ENCODE peak calls at places on chromosomes 1 and 21, in seven cellular contexts. D is GM04504, I is endothelial cell, K is T-helper 1 cell, A is psoas muscle, H is amygdala, E is heart left ventricle. L is an unnamed sample.

GRCh38 chr21:45421846-45422775 is 17.1 kb downstream of the COL18A1 start:
- DNase-seq in H (no peak), A (peak; percentile 37), I (no peak), K (no peak), E (peak; percentile 16), D (no peak), L (no peak)

GRCh38 chr1:157485793-157486192 is 66.5 kb downstream of the FCRL5 start:
- DNase-seq in D (no peak), I (no peak), A (no peak), E (no peak), K (no peak), H (no peak), L (no peak)

GRCh38 chr1:39576016-39576657 is 453 bp downstream of the PABPC4 start:
- DNase-seq in D (no peak), K (peak; percentile 28), I (peak; percentile 24), A (peak; percentile 81), H (no peak), E (no peak), L (no peak)

GRCh38 chr1:245301921-245302320 is 147.1 kb downstream of the KIF26B start:
- DNase-seq in D (no peak), H (no peak), E (no peak), A (no peak), K (no peak), I (no peak), L (no peak)

GRCh38 chr1:96473791-96474452 is 247.7 kb upstream of the PTBP2 start:
- DNase-seq in D (no peak), H (no peak), K (no peak), A (no peak), I (no peak), E (no peak), L (no peak)

GRCh38 chr1:192575499-192576189 is at the start of gene RGS1:
- DNase-seq in I (no peak), H (no peak), D (no peak), K (peak; percentile 50), A (no peak), E (peak; percentile 21), L (no peak)

GRCh38 chr21:43315244-43316137 is 111.4 kb downstream of the SIK1 start:
- DNase-seq in E (no peak), D (no peak), K (no peak), A (peak; percentile 28), H (no peak), I (no peak), L (no peak)

GRCh38 chr21:42644223-42645208 is 8.9 kb upstream of the PDE9A start:
- DNase-seq in K (no peak), A (peak; percentile 32), E (no peak), D (no peak), I (no peak), H (no peak), L (no peak)

GRCh38 chr1:156129687-156130577 is 15.4 kb downstream of the LMNA start:
- DNase-seq in A (peak; percentile 93), D (peak; percentile 97), E (peak; percentile 83), H (peak; percentile 30), I (peak; percentile 86), K (no peak), L (peak; percentile 12)

GRCh38 chr1:44254392-44254791 is 41.1 kb downstream of the DMAP1 start:
- DNase-seq in I (no peak), E (no peak), K (no peak), H (no peak), A (no peak), D (no peak), L (no peak)

GRCh38 chr1:238196516-238196915 is 305.8 kb upstream of the ZP4 start:
- DNase-seq in D (no peak), I (no peak), K (no peak), A (no peak), H (no peak), E (no peak), L (no peak)

GRCh38 chr1:16956775-16957174 is 23.6 kb downstream of the MFAP2 start:
- DNase-seq in E (no peak), K (no peak), A (no peak), I (no peak), D (no peak), H (no peak), L (no peak)

GRCh38 chr1:221718391-221719277 is 23.3 kb downstream of the DUSP10 start:
- DNase-seq in D (peak; percentile 91), A (no peak), K (no peak), E (no peak), H (no peak), I (no peak), L (no peak)

GRCh38 chr1:226977288-226977972 is 37.3 kb downstream of the COQ8A start:
- DNase-seq in D (no peak), A (peak; percentile 64), E (no peak), H (no peak), I (no peak), K (no peak), L (no peak)

GRCh38 chr1:209156991-209157390 is 426.5 kb upstream of the CAMK1G start:
- DNase-seq in D (no peak), E (no peak), A (no peak), I (no peak), H (no peak), K (no peak), L (no peak)

GRCh38 chr1:211145944-211146343 is 12.0 kb upstream of the KCNH1 start:
- DNase-seq in E (no peak), A (no peak), K (no peak), I (no peak), D (no peak), H (no peak), L (no peak)

GRCh38 chr1:153476491-153477093 is 16.1 kb upstream of the S100A7 start:
- DNase-seq in K (no peak), E (no peak), D (no peak), I (no peak), H (no peak), A (no peak), L (no peak)

GRCh38 chr1:160024195-160024905 is 7.4 kb downstream of the PIGM start:
- DNase-seq in A (no peak), E (no peak), H (no peak), D (no peak), K (no peak), I (no peak), L (peak; percentile 39)

GRCh38 chr1:117120774-117121588 is 568 bp downstream of the TRIM45 start:
- DNase-seq in E (no peak), I (peak; percentile 11), H (no peak), D (no peak), A (no peak), K (no peak), L (peak; percentile 70)

GRCh38 chr1:1873186-1873585 is 17.7 kb downstream of the GNB1 start:
- DNase-seq in H (no peak), K (no peak), I (no peak), D (no peak), A (no peak), E (peak; percentile 81), L (no peak)

GRCh38 chr1:190754769-190755168 is 277.1 kb upstream of the BRINP3 start:
- DNase-seq in D (no peak), K (no peak), H (no peak), I (no peak), E (no peak), A (no peak), L (no peak)

GRCh38 chr1:193786041-193786440 is 599.6 kb upstream of the B3GALT2 start:
- DNase-seq in H (no peak), K (no peak), A (no peak), E (no peak), D (no peak), I (no peak), L (no peak)